ENCODE peak calls at places on chromosomes 6 and 20, in six cellular contexts. T is OCI-LY7, B is epithelial cell of esophagus, Q is astrocyte of the cerebellum, K is NB4, Z is osteocyte. D is an unnamed sample.
A peak's percentile ranks its signal among the peaks of the same experiment; 100 is the strongest.

GRCh38 chr6:7998103-7998725 is 66.0 kb downstream of the BLOC1S5 start:
- DNase-seq in T (no peak), Z (no peak), B (peak; percentile 50), K (peak; percentile 67), Q (peak; percentile 28), D (no peak)

GRCh38 chr20:4957939-4958362 is 43.4 kb downstream of the SLC23A2 start:
- DNase-seq in T (no peak), B (no peak), K (peak; percentile 17), Q (no peak), Z (no peak), D (no peak)

GRCh38 chr20:23637282-23638221 is at the start of gene CST3:
- DNase-seq in Q (no peak), T (no peak), K (peak; percentile 92), Z (peak; percentile 93), B (peak; percentile 90), D (no peak)

GRCh38 chr6:142960098-142960497 is 15.1 kb upstream of the HIVEP2 start:
- DNase-seq in B (peak; percentile 13), T (no peak), K (peak; percentile 28), Q (no peak), Z (no peak), D (no peak)

GRCh38 chr6:116969211-116969863 is 92.3 kb downstream of the RFX6 start:
- DNase-seq in K (peak; percentile 70), B (peak; percentile 73), T (peak; percentile 57), Q (peak; percentile 48), Z (no peak), D (no peak)

GRCh38 chr6:97465877-97466710 is 183.1 kb upstream of the MMS22L start:
- DNase-seq in Q (no peak), K (no peak), Z (no peak), T (no peak), B (no peak), D (no peak)

GRCh38 chr20:51712501-51713212 is 55.5 kb downstream of the ATP9A start:
- DNase-seq in Q (peak; percentile 27), K (no peak), B (peak; percentile 40), Z (no peak), T (no peak), D (no peak)

GRCh38 chr6:133973109-133973971 is 20.3 kb downstream of the TBPL1 start:
- DNase-seq in Z (no peak), K (peak; percentile 66), T (peak; percentile 69), Q (peak; percentile 57), B (peak; percentile 59), D (no peak)

GRCh38 chr20:3222635-3223600 is 13.6 kb downstream of the ITPA start:
- DNase-seq in Q (no peak), B (no peak), T (peak; percentile 57), K (no peak), Z (no peak), D (no peak)

GRCh38 chr6:35496036-35496850 is 636 bp downstream of the TEAD3 start:
- DNase-seq in B (peak; percentile 56), T (no peak), Q (no peak), K (peak; percentile 70), Z (no peak), D (no peak)

GRCh38 chr6:170152111-170152926 is 138.6 kb downstream of the DLL1 start:
- DNase-seq in K (no peak), Q (peak; percentile 78), B (peak; percentile 57), Z (no peak), T (no peak), D (no peak)

GRCh38 chr20:277496-277781 is 13.1 kb downstream of the C20orf96 start:
- DNase-seq in T (no peak), B (no peak), Z (no peak), K (no peak), Q (no peak), D (no peak)

GRCh38 chr20:6707231-6707870 is 60.1 kb upstream of the BMP2 start:
- DNase-seq in B (no peak), K (peak; percentile 90), Q (no peak), T (no peak), Z (no peak), D (no peak)

GRCh38 chr6:3653528-3654070 is 97.9 kb downstream of the PXDC1 start:
- DNase-seq in K (no peak), B (no peak), T (no peak), Q (no peak), Z (no peak), D (no peak)

GRCh38 chr6:156848533-156848932 is 71.4 kb downstream of the ARID1B start:
- DNase-seq in B (no peak), Z (no peak), Q (no peak), T (no peak), K (peak; percentile 66), D (no peak)

GRCh38 chr20:18091624-18092023 is 33.9 kb upstream of the OVOL2 start:
- DNase-seq in T (no peak), Q (no peak), Z (no peak), K (no peak), B (peak; percentile 21), D (no peak)

GRCh38 chr6:170294813-170295518 is 4.1 kb upstream of the DLL1 start:
- DNase-seq in Q (no peak), T (no peak), B (no peak), K (no peak), Z (no peak), D (no peak)

GRCh38 chr6:53543341-53544010 is 1.4 kb downstream of the GCLC start:
- DNase-seq in B (no peak), Z (no peak), Q (no peak), K (no peak), T (peak; percentile 5), D (no peak)

GRCh38 chr20:61492065-61492464 is 240.0 kb downstream of the CDH4 start:
- DNase-seq in K (no peak), B (no peak), Z (no peak), Q (no peak), T (no peak), D (no peak)

GRCh38 chr6:158312672-158313397 is 570 bp downstream of the TULP4 start:
- DNase-seq in B (no peak), Q (no peak), T (no peak), Z (no peak), K (peak; percentile 41), D (no peak)

GRCh38 chr20:6704132-6704861 is 63.2 kb upstream of the BMP2 start:
- DNase-seq in Q (peak; percentile 22), B (peak; percentile 21), K (no peak), Z (no peak), T (no peak), D (peak; percentile 93)

GRCh38 chr6:129498556-129498940 is 211.4 kb downstream of the ARHGAP18 start:
- DNase-seq in Q (no peak), K (no peak), T (no peak), Z (no peak), B (peak; percentile 55), D (no peak)

GRCh38 chr20:10573273-10573950 is 100.4 kb downstream of the JAG1 start:
- DNase-seq in K (no peak), T (no peak), Q (no peak), B (peak; percentile 65), Z (no peak), D (no peak)

GRCh38 chr6:44217332-44218143 is 812 bp downstream of the MYMX start:
- DNase-seq in Q (no peak), B (peak; percentile 70), T (no peak), K (no peak), Z (no peak), D (no peak)

GRCh38 chr20:20953738-20954657 is 152.2 kb downstream of the LINC00237 start:
- DNase-seq in Q (no peak), T (no peak), Z (no peak), B (no peak), K (no peak), D (no peak)

GRCh38 chr6:26501482-26501986 is 1.4 kb downstream of the BTN1A1 start:
- DNase-seq in T (no peak), Z (no peak), K (no peak), B (peak; percentile 25), Q (no peak), D (no peak)

GRCh38 chr20:1894951-1895673 is at the start of gene SIRPA:
- DNase-seq in Z (no peak), T (no peak), B (peak; percentile 75), Q (peak; percentile 29), K (peak; percentile 81), D (no peak)

GRCh38 chr20:63519765-63520593 is 586 bp upstream of the PPDPF start:
- DNase-seq in Z (no peak), K (no peak), T (peak; percentile 55), Q (no peak), B (peak; percentile 51), D (no peak)

GRCh38 chr6:163281661-163282060 is 132.9 kb upstream of the QKI start:
- DNase-seq in Q (no peak), Z (no peak), K (no peak), T (no peak), B (no peak), D (no peak)

GRCh38 chr20:49819702-49820101 is 7.1 kb downstream of the SLC9A8 start:
- DNase-seq in K (no peak), Q (no peak), B (no peak), Z (no peak), T (no peak), D (no peak)

GRCh38 chr6:125611573-125612399 is 137.6 kb upstream of the HEY2 start:
- DNase-seq in Z (peak; percentile 86), B (no peak), T (no peak), K (no peak), Q (peak; percentile 31), D (peak; percentile 7)

GRCh38 chr20:25007491-25008305 is 15.1 kb upstream of the APMAP start:
- DNase-seq in T (no peak), B (no peak), K (no peak), Z (peak; percentile 80), Q (no peak), D (no peak)

GRCh38 chr20:10637062-10637559 is 36.7 kb downstream of the JAG1 start:
- DNase-seq in B (peak; percentile 89), Z (no peak), T (no peak), K (peak; percentile 60), Q (no peak), D (no peak)

GRCh38 chr6:20212392-20213111 is at the start of gene MBOAT1:
- DNase-seq in T (peak; percentile 1), B (peak; percentile 92), K (peak; percentile 97), Z (peak; percentile 96), Q (peak; percentile 66), D (no peak)
- TF ChIP-seq CTCF in T (no peak), B (no peak), K (no peak), Z (peak; percentile 29), Q (no peak), D (no peak)

GRCh38 chr6:160172704-160173103 is 51.1 kb downstream of the SLC22A1 start:
- DNase-seq in B (no peak), Z (no peak), T (no peak), Q (no peak), K (no peak), D (no peak)
- TF ChIP-seq CTCF in B (no peak), Z (no peak), T (no peak), Q (no peak), K (no peak), D (no peak)

GRCh38 chr6:30101939-30102700 is 10.8 kb downstream of the TRIM31 start:
- DNase-seq in Q (peak; percentile 23), K (peak; percentile 79), B (peak; percentile 90), Z (peak; percentile 95), T (peak; percentile 38), D (no peak)
- TF ChIP-seq CTCF in Q (peak; percentile 10), K (no peak), B (peak; percentile 18), Z (peak; percentile 40), T (no peak), D (peak; percentile 20)

DNA sequence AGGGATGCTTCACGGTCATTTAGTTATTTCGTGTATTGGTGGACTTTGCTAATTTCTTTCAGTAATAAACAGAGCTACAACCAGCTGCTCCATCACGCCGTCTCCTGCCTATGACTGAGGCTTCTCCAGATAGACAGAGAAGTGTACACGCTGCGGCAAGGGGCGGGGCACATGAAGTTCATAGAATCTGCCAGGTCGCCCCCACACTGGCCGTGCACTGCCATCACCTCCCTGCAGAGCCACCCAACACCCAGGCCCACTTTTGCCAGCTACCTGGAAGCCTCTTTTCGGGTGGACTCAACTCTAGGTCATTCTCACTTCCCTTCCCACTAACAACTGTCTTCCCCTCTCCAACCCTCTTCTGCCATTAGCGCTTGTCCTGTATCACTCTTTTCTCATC is 88.4 kb downstream of the SULF2 start:
- DNase-seq in T (no peak), Z (no peak), Q (no peak), K (no peak), B (no peak), D (no peak)
- TF ChIP-seq CTCF in T (no peak), Z (no peak), Q (no peak), K (no peak), B (no peak), D (no peak)